ENCODE peak calls at places on chromosomes 12 and 14, in seven cellular contexts. One of them, this sample, is unnamed.

GRCh38 chr14:73237786-73238261 is 518 bp downstream of the PAPLN start:
- DNase-seq in IMR-90: no peak
- DNase-seq in pancreas: no peak
- DNase-seq in dorsolateral prefrontal cortex: no peak
- DNase-seq in breast epithelium: no peak
- DNase-seq in uterus: no peak
- DNase-seq in CD8-positive, alpha-beta memory T cell: no peak
- DNase-seq in this sample: no peak

GRCh38 chr14:101584049-101584859 is 23.0 kb downstream of the DIO3 start:
- DNase-seq in IMR-90: no peak
- DNase-seq in pancreas: peak
- DNase-seq in dorsolateral prefrontal cortex: no peak
- DNase-seq in breast epithelium: peak
- DNase-seq in uterus: peak
- DNase-seq in CD8-positive, alpha-beta memory T cell: peak
- DNase-seq in this sample: no peak

GRCh38 chr14:104821229-104821945 is 20.5 kb downstream of the ZBTB42 start:
- DNase-seq in IMR-90: no peak
- DNase-seq in pancreas: no peak
- DNase-seq in dorsolateral prefrontal cortex: no peak
- DNase-seq in breast epithelium: peak
- DNase-seq in uterus: peak
- DNase-seq in CD8-positive, alpha-beta memory T cell: no peak
- DNase-seq in this sample: no peak

GRCh38 chr14:73472182-73473114 is 14.1 kb upstream of the NUMB start:
- DNase-seq in IMR-90: peak
- DNase-seq in pancreas: no peak
- DNase-seq in dorsolateral prefrontal cortex: no peak
- DNase-seq in breast epithelium: no peak
- DNase-seq in uterus: no peak
- DNase-seq in CD8-positive, alpha-beta memory T cell: no peak
- DNase-seq in this sample: no peak

GRCh38 chr12:70154087-70154486 is 89.1 kb upstream of the CNOT2 start:
- DNase-seq in IMR-90: no peak
- DNase-seq in pancreas: no peak
- DNase-seq in dorsolateral prefrontal cortex: no peak
- DNase-seq in breast epithelium: no peak
- DNase-seq in uterus: no peak
- DNase-seq in CD8-positive, alpha-beta memory T cell: no peak
- DNase-seq in this sample: no peak

GRCh38 chr12:120709976-120710804 is at the start of gene UNC119B:
- DNase-seq in IMR-90: peak
- DNase-seq in pancreas: peak
- DNase-seq in dorsolateral prefrontal cortex: peak
- DNase-seq in breast epithelium: no peak
- DNase-seq in uterus: peak
- DNase-seq in CD8-positive, alpha-beta memory T cell: peak
- DNase-seq in this sample: peak

GRCh38 chr14:101075801-101076413 is 172.4 kb upstream of the RTL1 start:
- DNase-seq in IMR-90: no peak
- DNase-seq in pancreas: peak
- DNase-seq in dorsolateral prefrontal cortex: peak
- DNase-seq in breast epithelium: no peak
- DNase-seq in uterus: no peak
- DNase-seq in CD8-positive, alpha-beta memory T cell: no peak
- DNase-seq in this sample: no peak

GRCh38 chr14:101559624-101560533 is 1.4 kb upstream of the DIO3 start:
- DNase-seq in IMR-90: peak
- DNase-seq in pancreas: peak
- DNase-seq in dorsolateral prefrontal cortex: no peak
- DNase-seq in breast epithelium: no peak
- DNase-seq in uterus: peak
- DNase-seq in CD8-positive, alpha-beta memory T cell: no peak
- DNase-seq in this sample: no peak

GRCh38 chr14:77883479-77884238 is 83.8 kb downstream of the ADCK1 start:
- DNase-seq in IMR-90: no peak
- DNase-seq in pancreas: no peak
- DNase-seq in dorsolateral prefrontal cortex: no peak
- DNase-seq in breast epithelium: no peak
- DNase-seq in uterus: no peak
- DNase-seq in CD8-positive, alpha-beta memory T cell: no peak
- DNase-seq in this sample: peak

GRCh38 chr14:36935976-36936678 is 236.3 kb downstream of the SLC25A21 start:
- DNase-seq in IMR-90: peak
- DNase-seq in pancreas: no peak
- DNase-seq in dorsolateral prefrontal cortex: no peak
- DNase-seq in breast epithelium: no peak
- DNase-seq in uterus: no peak
- DNase-seq in CD8-positive, alpha-beta memory T cell: no peak
- DNase-seq in this sample: no peak

GRCh38 chr14:74611672-74612345 is at the start of gene LTBP2:
- DNase-seq in IMR-90: peak
- DNase-seq in pancreas: no peak
- DNase-seq in dorsolateral prefrontal cortex: no peak
- DNase-seq in breast epithelium: no peak
- DNase-seq in uterus: peak
- DNase-seq in CD8-positive, alpha-beta memory T cell: no peak
- DNase-seq in this sample: no peak

GRCh38 chr12:51884676-51885229 is 3.1 kb upstream of the ANKRD33 start:
- DNase-seq in IMR-90: peak
- DNase-seq in pancreas: no peak
- DNase-seq in dorsolateral prefrontal cortex: no peak
- DNase-seq in breast epithelium: no peak
- DNase-seq in uterus: no peak
- DNase-seq in CD8-positive, alpha-beta memory T cell: no peak
- DNase-seq in this sample: no peak

GRCh38 chr14:99757331-99758070 is 35.7 kb upstream of the EML1 start:
- DNase-seq in IMR-90: peak
- DNase-seq in pancreas: no peak
- DNase-seq in dorsolateral prefrontal cortex: no peak
- DNase-seq in breast epithelium: no peak
- DNase-seq in uterus: peak
- DNase-seq in CD8-positive, alpha-beta memory T cell: peak
- DNase-seq in this sample: no peak

GRCh38 chr14:62947291-62947690 is 98.0 kb downstream of the KCNH5 start:
- DNase-seq in IMR-90: no peak
- DNase-seq in pancreas: no peak
- DNase-seq in dorsolateral prefrontal cortex: no peak
- DNase-seq in breast epithelium: no peak
- DNase-seq in uterus: no peak
- DNase-seq in CD8-positive, alpha-beta memory T cell: no peak
- DNase-seq in this sample: no peak

GRCh38 chr12:89708793-89709156 is at the start of gene ATP2B1:
- DNase-seq in IMR-90: peak
- DNase-seq in pancreas: peak
- DNase-seq in dorsolateral prefrontal cortex: peak
- DNase-seq in breast epithelium: peak
- DNase-seq in uterus: peak
- DNase-seq in CD8-positive, alpha-beta memory T cell: peak
- DNase-seq in this sample: peak

GRCh38 chr12:110141389-110141788 is 17.2 kb downstream of the IFT81 start:
- DNase-seq in IMR-90: peak
- DNase-seq in pancreas: no peak
- DNase-seq in dorsolateral prefrontal cortex: no peak
- DNase-seq in breast epithelium: no peak
- DNase-seq in uterus: peak
- DNase-seq in CD8-positive, alpha-beta memory T cell: no peak
- DNase-seq in this sample: no peak

GRCh38 chr14:23306412-23307145 is at the start of gene BCL2L2:
- DNase-seq in IMR-90: peak
- DNase-seq in pancreas: peak
- DNase-seq in dorsolateral prefrontal cortex: peak
- DNase-seq in breast epithelium: peak
- DNase-seq in uterus: peak
- DNase-seq in CD8-positive, alpha-beta memory T cell: no peak
- DNase-seq in this sample: peak

GRCh38 chr14:73437206-73437605 is 21.1 kb downstream of the NUMB start:
- DNase-seq in IMR-90: no peak
- DNase-seq in pancreas: no peak
- DNase-seq in dorsolateral prefrontal cortex: no peak
- DNase-seq in breast epithelium: no peak
- DNase-seq in uterus: no peak
- DNase-seq in CD8-positive, alpha-beta memory T cell: no peak
- DNase-seq in this sample: no peak

GRCh38 chr12:66813137-66813867 is 134.4 kb upstream of the GRIP1 start:
- DNase-seq in IMR-90: no peak
- DNase-seq in pancreas: no peak
- DNase-seq in dorsolateral prefrontal cortex: no peak
- DNase-seq in breast epithelium: no peak
- DNase-seq in uterus: no peak
- DNase-seq in CD8-positive, alpha-beta memory T cell: no peak
- DNase-seq in this sample: no peak

GRCh38 chr12:122501489-122501989 is 807 bp upstream of the ZCCHC8 start:
- DNase-seq in IMR-90: no peak
- DNase-seq in pancreas: no peak
- DNase-seq in dorsolateral prefrontal cortex: no peak
- DNase-seq in breast epithelium: no peak
- DNase-seq in uterus: no peak
- DNase-seq in CD8-positive, alpha-beta memory T cell: no peak
- DNase-seq in this sample: no peak

GRCh38 chr12:56461235-56462159 is 6.9 kb upstream of the SPRYD4 start:
- DNase-seq in IMR-90: peak
- DNase-seq in pancreas: no peak
- DNase-seq in dorsolateral prefrontal cortex: no peak
- DNase-seq in breast epithelium: no peak
- DNase-seq in uterus: no peak
- DNase-seq in CD8-positive, alpha-beta memory T cell: no peak
- DNase-seq in this sample: no peak

GRCh38 chr12:56457817-56458216 is 3.4 kb upstream of the MIP start:
- DNase-seq in IMR-90: no peak
- DNase-seq in pancreas: no peak
- DNase-seq in dorsolateral prefrontal cortex: no peak
- DNase-seq in breast epithelium: no peak
- DNase-seq in uterus: no peak
- DNase-seq in CD8-positive, alpha-beta memory T cell: no peak
- DNase-seq in this sample: no peak

GRCh38 chr12:56468216-56469006 is at the start of gene SPRYD4:
- DNase-seq in IMR-90: peak
- DNase-seq in pancreas: peak
- DNase-seq in dorsolateral prefrontal cortex: peak
- DNase-seq in breast epithelium: peak
- DNase-seq in uterus: peak
- DNase-seq in CD8-positive, alpha-beta memory T cell: peak
- DNase-seq in this sample: peak

DNA sequence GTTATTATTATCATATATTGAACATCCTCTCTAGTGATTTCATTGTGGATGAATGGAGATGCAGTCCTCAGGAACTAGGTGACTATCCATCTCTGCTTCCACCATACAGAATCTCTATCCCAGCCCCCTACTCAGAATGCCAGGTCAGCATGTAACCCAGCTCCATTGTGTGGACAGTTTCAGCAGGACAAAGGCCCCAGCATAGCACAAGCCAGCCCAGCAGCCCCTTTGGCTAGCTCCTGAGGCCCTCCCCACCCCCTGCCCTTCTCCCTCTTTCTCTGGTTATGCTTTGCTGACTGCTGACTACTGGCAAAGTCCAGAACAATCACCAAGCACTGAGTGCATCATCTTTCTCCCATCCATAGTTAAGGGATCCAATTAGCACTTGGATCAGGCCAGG is 5.8 kb upstream of the SPRYD4 start:
- DNase-seq in IMR-90: no peak
- DNase-seq in pancreas: no peak
- DNase-seq in dorsolateral prefrontal cortex: no peak
- DNase-seq in breast epithelium: no peak
- DNase-seq in uterus: no peak
- DNase-seq in CD8-positive, alpha-beta memory T cell: no peak
- DNase-seq in this sample: no peak
- H3K27ac ChIP-seq in IMR-90: no peak
- H3K27ac ChIP-seq in pancreas: no peak
- H3K27ac ChIP-seq in dorsolateral prefrontal cortex: no peak
- H3K27ac ChIP-seq in breast epithelium: no peak
- H3K27ac ChIP-seq in uterus: no peak
- H3K27ac ChIP-seq in CD8-positive, alpha-beta memory T cell: no peak
- H3K27ac ChIP-seq in this sample: no peak

DNA sequence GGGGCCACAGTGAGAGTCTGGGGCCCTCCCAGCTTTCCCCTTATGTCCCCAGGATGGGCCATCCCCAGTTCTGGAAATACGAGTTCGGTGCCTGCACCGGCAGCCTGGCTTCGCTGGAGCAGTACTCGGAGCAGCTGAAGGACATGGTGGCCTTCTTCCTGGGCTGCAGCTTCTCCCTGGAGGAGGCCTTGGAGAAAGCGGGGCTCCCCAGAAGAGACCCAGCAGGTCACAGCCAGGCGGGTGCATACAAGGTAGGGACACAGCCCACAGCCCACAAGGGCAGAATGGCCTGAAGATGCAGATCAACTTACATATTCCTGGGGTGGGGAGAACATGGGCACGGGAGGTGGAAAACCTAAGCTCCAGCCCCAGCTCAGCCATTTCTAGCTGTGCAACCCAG is 56.1 kb downstream of the DGLUCY start:
- DNase-seq in IMR-90: no peak
- DNase-seq in pancreas: no peak
- DNase-seq in dorsolateral prefrontal cortex: no peak
- DNase-seq in breast epithelium: no peak
- DNase-seq in uterus: no peak
- DNase-seq in CD8-positive, alpha-beta memory T cell: no peak
- DNase-seq in this sample: no peak
- H3K27ac ChIP-seq in IMR-90: no peak
- H3K27ac ChIP-seq in pancreas: no peak
- H3K27ac ChIP-seq in dorsolateral prefrontal cortex: peak
- H3K27ac ChIP-seq in breast epithelium: peak
- H3K27ac ChIP-seq in uterus: peak
- H3K27ac ChIP-seq in CD8-positive, alpha-beta memory T cell: no peak
- H3K27ac ChIP-seq in this sample: peak

GRCh38 chr12:46382974-46383653 is 10.5 kb upstream of the SLC38A2 start:
- DNase-seq in IMR-90: peak
- DNase-seq in pancreas: peak
- DNase-seq in dorsolateral prefrontal cortex: peak
- DNase-seq in breast epithelium: peak
- DNase-seq in uterus: peak
- DNase-seq in CD8-positive, alpha-beta memory T cell: peak
- DNase-seq in this sample: peak
- H3K27ac ChIP-seq in IMR-90: peak
- H3K27ac ChIP-seq in pancreas: peak
- H3K27ac ChIP-seq in dorsolateral prefrontal cortex: peak
- H3K27ac ChIP-seq in breast epithelium: peak
- H3K27ac ChIP-seq in uterus: peak
- H3K27ac ChIP-seq in CD8-positive, alpha-beta memory T cell: peak
- H3K27ac ChIP-seq in this sample: peak

GRCh38 chr12:76346236-76346635 is 2.0 kb downstream of the BBS10 start:
- DNase-seq in IMR-90: peak
- DNase-seq in pancreas: no peak
- DNase-seq in dorsolateral prefrontal cortex: no peak
- DNase-seq in breast epithelium: no peak
- DNase-seq in uterus: no peak
- DNase-seq in CD8-positive, alpha-beta memory T cell: no peak
- DNase-seq in this sample: no peak
- H3K27ac ChIP-seq in IMR-90: peak
- H3K27ac ChIP-seq in pancreas: no peak
- H3K27ac ChIP-seq in dorsolateral prefrontal cortex: peak
- H3K27ac ChIP-seq in breast epithelium: peak
- H3K27ac ChIP-seq in uterus: no peak
- H3K27ac ChIP-seq in CD8-positive, alpha-beta memory T cell: no peak
- H3K27ac ChIP-seq in this sample: no peak

DNA sequence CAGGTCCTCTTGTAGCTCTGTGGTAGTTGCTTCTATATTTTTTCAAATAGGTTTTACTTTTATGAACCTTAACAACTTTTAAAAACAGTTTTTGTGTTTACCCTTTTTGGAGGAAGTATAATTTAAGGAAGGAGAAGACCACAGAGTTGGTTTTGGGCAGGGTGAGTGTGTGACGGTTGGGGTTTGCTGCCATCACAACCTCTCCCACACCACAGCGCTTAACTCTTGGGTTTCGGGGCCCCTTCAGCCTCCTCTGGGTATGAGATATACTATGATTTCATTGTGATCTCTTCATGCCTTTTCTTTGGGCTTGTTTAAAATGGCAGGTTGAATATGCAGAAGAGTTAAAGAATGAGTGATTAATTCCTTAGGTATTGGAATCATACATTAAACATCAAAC is 228.7 kb upstream of the CRY1 start:
- DNase-seq in IMR-90: no peak
- DNase-seq in pancreas: no peak
- DNase-seq in dorsolateral prefrontal cortex: no peak
- DNase-seq in breast epithelium: no peak
- DNase-seq in uterus: no peak
- DNase-seq in CD8-positive, alpha-beta memory T cell: peak
- DNase-seq in this sample: no peak
- H3K27ac ChIP-seq in IMR-90: no peak
- H3K27ac ChIP-seq in pancreas: no peak
- H3K27ac ChIP-seq in dorsolateral prefrontal cortex: no peak
- H3K27ac ChIP-seq in breast epithelium: peak
- H3K27ac ChIP-seq in uterus: no peak
- H3K27ac ChIP-seq in CD8-positive, alpha-beta memory T cell: no peak
- H3K27ac ChIP-seq in this sample: no peak